ENCODE peak calls at places on chromosomes 6 and 20, in seven cellular contexts. M is IMR-90, G is prostate gland, R is endothelial cell of umbilical vein, P is adrenal gland, O is heart left ventricle, X is spleen. U is an unnamed sample.

GRCh38 chr6:39791850-39792500 is at the start of gene DAAM2:
- DNase-seq in R (peak; percentile 22), G (no peak), P (peak; percentile 69), O (peak; percentile 76), M (peak; percentile 41), X (peak; percentile 80), U (no peak)

GRCh38 chr20:25000268-25000801 is 7.8 kb upstream of the APMAP start:
- DNase-seq in R (peak; percentile 5), X (peak; percentile 24), G (peak; percentile 97), P (peak; percentile 74), O (peak; percentile 53), M (peak; percentile 44), U (peak; percentile 57)

GRCh38 chr6:78605909-78606446 is 261.4 kb upstream of the IRAK1BP1 start:
- DNase-seq in O (no peak), P (peak; percentile 18), X (no peak), M (peak; percentile 87), R (peak; percentile 93), G (no peak), U (no peak)

GRCh38 chr20:31551581-31552081 is 37.4 kb downstream of the HM13 start:
- DNase-seq in O (no peak), R (no peak), G (no peak), M (no peak), X (no peak), P (no peak), U (no peak)

GRCh38 chr6:145132709-145133108 is 602.6 kb downstream of the EPM2A start:
- DNase-seq in X (no peak), P (no peak), O (no peak), M (no peak), R (no peak), G (no peak), U (no peak)

GRCh38 chr20:52943185-52943841 is 28.8 kb upstream of the TSHZ2 start:
- DNase-seq in M (no peak), G (no peak), R (no peak), P (no peak), X (no peak), O (no peak), U (no peak)

GRCh38 chr6:24766685-24767462 is 7.9 kb upstream of the GMNN start:
- DNase-seq in O (no peak), G (no peak), X (no peak), P (no peak), R (peak; percentile 44), M (peak; percentile 49), U (peak; percentile 21)

GRCh38 chr20:44716309-44717106 is 1.3 kb downstream of the CCN5 start:
- DNase-seq in X (no peak), G (no peak), O (no peak), R (no peak), M (no peak), P (no peak), U (no peak)

GRCh38 chr6:167933290-167933689 is 64.2 kb upstream of the KIF25 start:
- DNase-seq in G (no peak), X (no peak), R (peak; percentile 61), O (no peak), P (no peak), M (no peak), U (no peak)

GRCh38 chr6:163438940-163439335 is 24.4 kb downstream of the QKI start:
- DNase-seq in O (peak; percentile 59), G (no peak), R (no peak), M (no peak), P (peak; percentile 46), X (peak; percentile 76), U (no peak)

GRCh38 chr20:49990310-49990720 is 7.5 kb downstream of the SNAI1 start:
- DNase-seq in O (no peak), P (no peak), R (no peak), X (no peak), M (no peak), G (peak; percentile 58), U (no peak)

GRCh38 chr6:146543211-146543939 is at the start of gene RAB32:
- DNase-seq in R (peak; percentile 92), O (peak; percentile 96), P (peak; percentile 95), X (peak; percentile 98), G (peak; percentile 85), M (peak; percentile 95), U (peak; percentile 63)

GRCh38 chr6:30322527-30323501 is 3.9 kb upstream of the TRIM39 start:
- DNase-seq in M (peak; percentile 80), G (no peak), R (no peak), O (no peak), P (no peak), X (no peak), U (peak; percentile 15)

GRCh38 chr6:133241088-133241900 is at the start of gene EYA4:
- DNase-seq in G (no peak), P (no peak), R (no peak), M (peak; percentile 74), X (peak; percentile 56), O (peak; percentile 50), U (no peak)

GRCh38 chr6:26043389-26044139 is 43.7 kb upstream of the HFE start:
- DNase-seq in P (peak; percentile 76), R (peak; percentile 96), X (peak; percentile 89), O (peak; percentile 73), G (peak; percentile 87), M (peak; percentile 99), U (no peak)

GRCh38 chr6:14596410-14596809 is 478.8 kb downstream of the CD83 start:
- DNase-seq in X (no peak), R (no peak), P (peak; percentile 18), M (peak; percentile 84), G (no peak), O (peak; percentile 36), U (no peak)

GRCh38 chr6:33728438-33728837 is 16.9 kb upstream of the UQCC2 start:
- DNase-seq in R (no peak), M (no peak), X (no peak), O (peak; percentile 87), P (no peak), G (no peak), U (no peak)

GRCh38 chr6:359261-360035 is 32.1 kb upstream of the IRF4 start:
- DNase-seq in M (no peak), G (no peak), X (peak; percentile 83), O (no peak), R (no peak), P (no peak), U (no peak)

GRCh38 chr20:62409935-62410741 is 3.1 kb upstream of the CABLES2 start:
- DNase-seq in R (peak; percentile 28), X (no peak), M (no peak), P (peak; percentile 89), G (peak; percentile 46), O (peak; percentile 51), U (peak; percentile 69)

GRCh38 chr20:14264869-14265268 is 72.5 kb downstream of the FLRT3 start:
- DNase-seq in G (no peak), R (no peak), O (no peak), X (no peak), M (peak; percentile 37), P (no peak), U (no peak)

DNA sequence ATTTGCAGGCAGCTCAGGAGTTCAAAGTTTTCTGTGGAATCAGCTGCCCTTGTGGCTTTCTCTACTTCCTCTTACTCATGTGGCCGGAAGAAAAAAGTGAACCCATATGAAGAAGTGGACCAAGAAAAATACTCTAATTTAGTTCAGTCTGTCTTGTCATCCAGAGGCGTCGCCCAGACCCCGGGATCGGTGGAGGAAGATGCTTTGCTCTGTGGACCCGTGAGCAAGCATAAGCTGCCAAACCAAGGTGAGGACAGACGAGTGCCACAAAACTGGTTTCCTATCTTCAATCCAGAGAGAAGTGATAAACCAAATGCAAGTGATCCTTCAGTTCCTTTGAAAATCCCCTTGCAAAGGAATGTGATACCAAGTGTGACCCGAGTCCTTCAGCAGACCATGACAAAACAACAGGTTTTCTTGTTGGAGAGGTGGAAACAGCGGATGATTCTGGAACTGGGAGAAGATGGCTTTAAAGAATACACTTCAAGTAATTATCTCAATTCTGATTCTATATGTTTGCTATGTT is 1.1 kb downstream of the MGME1 start:
- DNase-seq in G (peak; percentile 22), R (peak; percentile 77), O (peak; percentile 33), M (peak; percentile 70), X (peak; percentile 89), P (peak; percentile 54), U (peak; percentile 53)
- TF ChIP-seq POLR2A in G (no peak), R (no peak), O (no peak), M (no peak), X (peak; percentile 72), P (peak; percentile 38), U (peak; percentile 36)

GRCh38 chr20:3690413-3690812 is 8.6 kb upstream of the ADAM33 start:
- DNase-seq in X (no peak), P (no peak), R (no peak), G (no peak), O (no peak), M (no peak), U (no peak)
- TF ChIP-seq POLR2A in X (no peak), P (no peak), R (no peak), G (no peak), O (no peak), M (no peak), U (no peak)

DNA sequence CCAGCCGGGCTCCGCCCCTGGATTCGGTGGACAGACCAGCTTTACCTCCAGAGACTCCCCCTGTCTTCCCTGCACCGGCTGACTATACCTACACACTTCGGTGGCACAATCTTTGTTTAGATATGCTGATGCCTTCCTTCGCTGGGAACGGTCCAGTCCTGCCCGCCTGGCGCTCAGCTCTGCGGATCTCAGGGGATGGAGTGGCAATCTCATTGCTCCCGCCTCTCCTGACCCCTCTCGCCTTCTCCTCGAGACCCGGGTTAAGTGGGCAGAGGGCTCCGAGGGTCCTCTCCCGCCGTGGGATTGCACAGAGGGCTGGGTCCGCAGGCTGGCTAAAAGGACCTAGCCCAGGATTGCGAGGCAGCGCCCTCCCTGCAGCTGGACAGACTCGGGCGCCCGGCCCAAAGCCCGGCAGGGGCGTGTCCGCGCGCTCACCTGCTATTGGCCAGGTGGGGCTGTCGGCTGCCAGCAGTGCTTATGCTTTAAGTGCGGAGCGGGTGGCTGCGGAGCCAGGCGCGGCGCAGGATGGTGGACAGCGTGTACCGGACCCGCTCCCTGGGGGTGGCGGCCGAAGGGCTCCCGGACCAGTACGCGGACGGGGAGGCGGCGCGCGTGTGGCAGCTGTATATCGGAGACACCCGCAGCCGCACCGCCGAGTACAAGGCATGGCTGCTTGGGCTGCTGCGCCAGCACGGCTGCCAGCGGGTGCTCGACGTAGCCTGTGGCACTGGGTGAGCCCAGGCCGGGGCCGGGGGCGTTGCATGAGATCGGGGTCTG is at the start of gene GNMT:
- DNase-seq in M (no peak), X (peak; percentile 89), P (peak; percentile 53), O (peak; percentile 71), R (peak; percentile 42), G (peak; percentile 90), U (no peak)
- TF ChIP-seq POLR2A in M (no peak), X (no peak), P (no peak), O (no peak), R (no peak), G (peak; percentile 33), U (no peak)

GRCh38 chr20:36604952-36605308 is 649 bp upstream of the RAB5IF start:
- DNase-seq in X (peak; percentile 93), M (no peak), O (peak; percentile 44), P (peak; percentile 28), R (no peak), G (peak; percentile 7), U (no peak)

GRCh38 chr20:36606171-36607116 is 865 bp downstream of the RAB5IF start:
- DNase-seq in O (no peak), P (peak; percentile 32), M (peak; percentile 21), R (peak; percentile 23), G (no peak), X (no peak), U (no peak)

GRCh38 chr20:36607586-36608387 is 2.2 kb downstream of the RAB5IF start:
- DNase-seq in O (no peak), P (no peak), X (no peak), M (no peak), R (no peak), G (no peak), U (no peak)

GRCh38 chr20:36601546-36601945 is 4.0 kb upstream of the RAB5IF start:
- DNase-seq in M (no peak), X (no peak), O (no peak), G (no peak), P (no peak), R (no peak), U (no peak)

GRCh38 chr20:36605309-36606170 is at the start of gene RAB5IF:
- DNase-seq in M (peak; percentile 98), O (peak; percentile 99), X (peak; percentile 100), P (peak; percentile 98), R (peak; percentile 99), G (peak; percentile 97), U (peak; percentile 93)
- TF ChIP-seq POLR2A in M (peak; percentile 80), O (no peak), X (peak; percentile 84), P (peak; percentile 92), R (peak; percentile 87), G (peak; percentile 79), U (peak; percentile 89)